ENCODE peak calls at places on chromosomes 12 and 14, in five cellular contexts. J is neuronal stem cell, M is IMR-90, S is H9, I is mesenchymal stem cell. W is an unnamed sample.

GRCh38 chr14:57413849-57414248 is 23.5 kb downstream of the NAA30 start:
- DNase-seq in J (no peak), M (no peak), S (no peak), I (no peak), W (no peak)

GRCh38 chr14:33567003-33567735 is 383.7 kb downstream of the EGLN3 start:
- DNase-seq in J (no peak), M (no peak), S (no peak), I (no peak), W (peak)

GRCh38 chr12:3016191-3016590 is 57.0 kb downstream of the TEAD4 start:
- DNase-seq in J (no peak), M (no peak), S (no peak), I (no peak), W (no peak)

GRCh38 chr12:40152783-40153383 is 47.0 kb upstream of the SLC2A13 start:
- DNase-seq in J (peak), M (peak), S (no peak), I (peak), W (peak)

GRCh38 chr14:75333523-75334190 is 55.0 kb downstream of the FOS start:
- DNase-seq in J (no peak), M (no peak), S (no peak), I (no peak), W (no peak)

GRCh38 chr14:98408713-98409112 is 863.3 kb downstream of the BCL11B start:
- DNase-seq in J (no peak), M (no peak), S (no peak), I (no peak), W (no peak)

GRCh38 chr12:73514672-73515071 is 1023.0 kb upstream of the ATXN7L3B start:
- DNase-seq in J (no peak), M (no peak), S (peak), I (no peak), W (peak)

GRCh38 chr14:94498215-94498614 is 11.1 kb downstream of the SERPINA12 start:
- DNase-seq in J (no peak), M (no peak), S (no peak), I (no peak), W (no peak)

GRCh38 chr12:132506730-132507538 is 17.0 kb downstream of the FBRSL1 start:
- DNase-seq in J (no peak), M (peak), S (peak), I (peak), W (no peak)

GRCh38 chr12:51320695-51321320 is 3.2 kb downstream of the BIN2 start:
- DNase-seq in J (peak), M (peak), S (peak), I (peak), W (peak)

GRCh38 chr12:99558113-99558512 is 89.4 kb upstream of the GARIN6 start:
- DNase-seq in J (no peak), M (no peak), S (no peak), I (no peak), W (no peak)

GRCh38 chr12:45388545-45388944 is 172.7 kb downstream of the ANO6 start:
- DNase-seq in J (no peak), M (peak), S (no peak), I (peak), W (no peak)

GRCh38 chr12:128789356-128789929 is 34.3 kb downstream of the SLC15A4 start:
- DNase-seq in J (no peak), M (no peak), S (no peak), I (no peak), W (no peak)

GRCh38 chr12:11650697-11651281 is 1.3 kb downstream of the ETV6 start:
- DNase-seq in J (peak), M (peak), S (no peak), I (peak), W (peak)

GRCh38 chr14:100297320-100298300 is 8.6 kb downstream of the SLC25A29 start:
- DNase-seq in J (no peak), M (peak), S (no peak), I (peak), W (peak)

GRCh38 chr12:118611770-118612169 is 235.4 kb downstream of the SUDS3 start:
- DNase-seq in J (no peak), M (no peak), S (no peak), I (no peak), W (no peak)

GRCh38 chr12:67217647-67218046 is 51.5 kb upstream of the CAND1 start:
- DNase-seq in J (no peak), M (no peak), S (no peak), I (no peak), W (no peak)
- H3K4me2 ChIP-seq in J (no peak), M (no peak), S (no peak), I (no peak), W (no peak)

DNA sequence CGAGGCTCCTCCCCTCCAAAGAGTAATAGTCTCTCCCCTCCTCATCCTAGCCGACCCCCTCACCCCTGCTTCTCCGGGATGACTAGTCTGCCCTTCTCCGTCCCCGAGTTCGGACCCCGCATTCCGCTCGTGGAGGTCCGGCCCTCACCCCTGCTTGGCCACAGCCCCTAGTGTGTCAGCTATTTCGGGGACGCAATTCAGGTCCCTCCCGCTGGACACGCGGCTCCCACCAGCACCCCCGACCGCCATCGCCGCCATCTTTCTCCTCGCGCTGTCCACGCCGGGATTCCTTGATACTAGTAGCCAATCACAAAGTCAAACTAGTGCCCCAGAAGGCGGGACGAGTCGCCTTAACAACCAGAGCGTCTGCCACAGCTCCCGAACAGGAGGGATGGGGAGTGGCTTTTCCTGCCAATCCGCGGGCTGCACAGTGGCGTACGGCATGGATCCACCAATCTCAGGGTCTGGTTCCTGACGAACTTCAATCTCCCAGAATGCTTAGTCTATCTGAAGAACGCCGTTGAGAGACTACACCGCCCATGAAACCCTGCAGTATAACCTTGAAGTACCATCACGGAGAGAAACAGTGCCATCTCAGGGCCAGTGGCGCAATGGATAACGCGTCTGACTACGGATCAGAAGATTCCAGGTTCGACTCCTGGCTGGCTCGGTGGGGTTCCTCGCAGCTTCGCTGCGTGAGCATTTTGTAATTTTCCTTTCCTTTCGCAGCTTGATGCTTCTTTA is at the start of gene PRMT5:
- DNase-seq in J (peak), M (peak), S (peak), I (peak), W (peak)
- H2BK5ac ChIP-seq in J (no peak), M (peak), S (no peak), I (peak), W (peak)

DNA sequence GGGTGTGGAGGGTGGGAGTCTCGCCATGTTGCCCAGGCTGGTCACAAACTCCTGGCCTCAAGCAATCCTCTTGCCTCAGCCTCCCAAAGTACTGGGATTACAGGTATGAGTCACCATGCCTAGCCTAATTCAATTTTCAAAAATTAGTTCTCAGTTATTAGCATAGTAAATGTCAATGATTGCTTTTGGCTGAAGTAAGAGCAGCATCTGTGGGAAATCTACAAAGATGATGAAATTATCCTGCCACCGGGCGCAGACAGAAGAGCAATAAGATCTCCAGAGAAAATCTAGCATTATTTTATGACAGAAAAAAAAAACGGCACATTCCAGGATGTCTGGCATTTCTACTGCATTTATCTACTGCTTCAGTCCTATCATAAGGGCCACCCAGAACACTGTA is 97.9 kb upstream of the DAAM1 start:
- DNase-seq in J (no peak), M (no peak), S (no peak), I (no peak), W (no peak)
- H4K91ac ChIP-seq in J (no peak), M (no peak), S (no peak), I (no peak), W (no peak)

DNA sequence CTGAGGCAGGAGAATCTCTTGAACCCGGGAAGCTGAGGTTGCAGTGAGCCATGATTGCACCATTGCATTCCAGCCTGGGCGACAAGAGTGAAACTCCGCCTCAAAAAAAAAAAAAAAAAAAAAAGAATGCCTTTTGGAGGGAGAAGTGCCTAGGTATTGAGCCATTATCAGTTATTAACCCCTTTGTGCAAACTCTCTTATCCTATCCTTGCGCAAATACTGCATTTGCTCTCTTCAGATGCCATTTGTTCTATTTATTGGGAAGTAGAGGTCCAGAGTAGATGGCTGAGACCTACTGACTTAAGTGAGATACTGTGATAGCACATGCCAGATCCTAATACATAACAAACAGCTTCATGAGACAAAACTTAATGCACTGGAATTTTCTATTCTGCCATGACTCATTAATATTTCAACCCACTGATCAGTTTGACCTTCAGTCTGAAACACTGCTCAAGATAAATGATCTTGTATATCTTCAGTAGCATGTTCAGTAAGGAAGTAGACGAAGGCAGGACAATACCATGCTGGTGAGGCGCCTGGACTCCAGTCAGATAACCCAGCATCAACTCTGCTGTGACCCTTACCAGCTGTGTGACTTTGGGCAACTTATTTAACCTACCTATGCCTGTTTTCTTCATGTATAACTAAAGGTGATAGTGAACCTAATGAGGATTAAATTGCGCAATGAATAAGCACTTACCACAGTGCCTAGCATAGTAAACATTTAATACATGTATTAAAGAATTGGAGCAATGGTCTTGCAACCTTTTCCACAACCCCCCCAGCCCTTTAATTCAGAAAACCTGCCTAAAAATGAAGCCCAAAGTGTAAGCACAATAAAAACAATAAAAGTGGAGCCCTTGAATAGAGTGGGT is 5.7 kb upstream of the DNAAF2 start:
- DNase-seq in J (no peak), M (no peak), S (no peak), I (peak), W (no peak)
- H3K4me2 ChIP-seq in J (no peak), M (no peak), S (no peak), I (no peak), W (no peak)

DNA sequence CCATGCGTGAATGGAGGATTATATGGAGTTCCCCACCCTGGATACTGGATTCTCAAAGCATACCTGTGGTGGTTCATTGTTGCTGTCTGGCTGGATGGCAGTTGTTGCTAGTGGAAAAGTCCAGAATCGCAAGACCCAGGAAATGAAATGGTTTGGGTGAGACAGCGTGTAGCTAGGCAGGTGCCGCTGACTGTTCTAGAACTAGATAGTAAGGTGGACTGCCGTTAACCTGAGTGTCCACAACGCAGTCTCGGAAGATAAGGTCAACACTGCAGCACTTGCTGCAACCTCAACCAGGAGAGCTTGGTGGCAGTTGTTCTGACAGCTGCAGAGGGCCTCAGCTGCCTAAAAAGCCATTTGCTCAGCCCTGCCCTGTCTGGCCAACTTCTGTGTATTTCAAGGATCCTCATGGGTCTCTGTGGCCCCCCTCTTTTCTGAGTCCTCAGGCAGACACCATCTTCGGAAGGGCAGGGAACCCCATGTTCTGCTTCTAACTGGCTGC is 15.5 kb upstream of the IRF2BPL start:
- DNase-seq in J (no peak), M (no peak), S (no peak), I (no peak), W (peak)
- H2BK5ac ChIP-seq in J (no peak), M (peak), S (no peak), I (no peak), W (peak)

GRCh38 chr12:34389378-34390170 is 367.3 kb downstream of the ALG10 start:
- DNase-seq in J (no peak), M (no peak), S (no peak), I (no peak), W (no peak)

GRCh38 chr12:34387711-34388635 is 365.7 kb downstream of the ALG10 start:
- DNase-seq in J (no peak), M (no peak), S (no peak), I (no peak), W (no peak)

GRCh38 chr12:34386621-34387255 is 364.4 kb downstream of the ALG10 start:
- DNase-seq in J (no peak), M (no peak), S (no peak), I (no peak), W (no peak)

GRCh38 chr12:34390171-34390841 is 368.0 kb downstream of the ALG10 start:
- DNase-seq in J (no peak), M (no peak), S (no peak), I (no peak), W (no peak)

GRCh38 chr12:34388636-34389377 is 366.5 kb downstream of the ALG10 start:
- DNase-seq in J (no peak), M (no peak), S (no peak), I (no peak), W (no peak)
- H4K91ac ChIP-seq in J (no peak), M (no peak), S (no peak), I (no peak), W (no peak)

W was measured in trophoblast cell.